ENCODE peak calls at places on chromosomes 6 and 20, in seven cellular contexts. M is hepatic stellate cell; A is GM12864; T is renal cortical epithelial cell; K is T-helper 1 cell; V is CD8-positive, alpha-beta memory T cell; U is glutamatergic neuron. Y is an unnamed sample.

GRCh38 chr20:3749689-3750639 is 17.5 kb downstream of the HSPA12B start:
- DNase-seq in T (no peak), M (peak; percentile 82), K (no peak), V (peak; percentile 35), U (peak; percentile 86), A (no peak), Y (no peak)

GRCh38 chr20:31602779-31603441 is 2.2 kb upstream of the ID1 start:
- DNase-seq in U (no peak), V (no peak), M (peak; percentile 70), T (peak; percentile 84), A (peak; percentile 59), K (no peak), Y (no peak)

GRCh38 chr6:82025271-82025670 is 222.3 kb downstream of the IBTK start:
- DNase-seq in K (no peak), V (no peak), A (no peak), M (no peak), T (no peak), U (no peak), Y (no peak)

GRCh38 chr6:113632220-113632864 is 224.8 kb upstream of the MARCKS start:
- DNase-seq in U (no peak), A (peak; percentile 81), T (peak; percentile 97), M (peak; percentile 35), K (no peak), V (no peak), Y (no peak)

GRCh38 chr6:100479180-100480035 is 14.7 kb upstream of the SIM1 start:
- DNase-seq in A (peak; percentile 27), V (no peak), K (no peak), T (peak; percentile 53), U (no peak), M (peak; percentile 19), Y (no peak)

GRCh38 chr6:35173068-35174042 is 32.2 kb upstream of the TCP11 start:
- DNase-seq in V (no peak), A (no peak), U (no peak), M (no peak), T (no peak), K (no peak), Y (no peak)

GRCh38 chr20:19794941-19795340 is 36.9 kb downstream of the RIN2 start:
- DNase-seq in T (no peak), V (no peak), U (no peak), K (no peak), M (no peak), A (no peak), Y (no peak)

GRCh38 chr6:139569561-139569960 is 195.1 kb upstream of the CITED2 start:
- DNase-seq in M (peak; percentile 50), V (no peak), U (no peak), T (peak; percentile 79), A (no peak), K (no peak), Y (no peak)

GRCh38 chr6:149454405-149454848 is 30.4 kb downstream of the ZC3H12D start:
- DNase-seq in U (no peak), M (peak; percentile 92), V (no peak), K (no peak), A (no peak), T (peak; percentile 76), Y (no peak)

GRCh38 chr20:51054233-51054632 is 31.3 kb upstream of the KCNG1 start:
- DNase-seq in K (no peak), U (no peak), V (no peak), T (no peak), A (no peak), M (no peak), Y (no peak)

GRCh38 chr20:57594092-57594911 is 25.9 kb downstream of the ZBP1 start:
- DNase-seq in A (no peak), T (no peak), K (no peak), V (peak; percentile 46), M (peak; percentile 73), U (peak; percentile 80), Y (no peak)

GRCh38 chr20:831956-832355 is 1.6 kb upstream of the FAM110A start:
- DNase-seq in A (no peak), V (no peak), U (no peak), T (no peak), M (no peak), K (no peak), Y (no peak)

GRCh38 chr6:166490671-166491500 is 95.6 kb downstream of the RAMACL start:
- DNase-seq in A (no peak), M (peak; percentile 31), V (no peak), U (peak; percentile 52), K (no peak), T (peak; percentile 13), Y (no peak)

GRCh38 chr6:37201726-37202125 is 31.8 kb downstream of the PIM1 start:
- DNase-seq in A (no peak), M (no peak), K (no peak), U (no peak), T (no peak), V (no peak), Y (no peak)

GRCh38 chr6:38510205-38510604 is 129.5 kb downstream of the BTBD9 start:
- DNase-seq in V (no peak), A (no peak), T (peak; percentile 42), U (no peak), M (no peak), K (no peak), Y (no peak)

GRCh38 chr6:52167272-52167671 is 18.9 kb upstream of the IL17A start:
- DNase-seq in T (no peak), M (no peak), U (no peak), K (no peak), V (no peak), A (no peak), Y (no peak)

Y was measured in NCI-H1048.